ENCODE peak calls at places on chromosomes 13 and 19, in seven cellular contexts. One of them, this sample, is unnamed.

GRCh38 chr13:93956416-93956815 is 523.1 kb downstream of the DCT start:
- DNase-seq in HCT116: no peak
- DNase-seq in fibroblast of mammary gland: no peak
- DNase-seq in cardiac fibroblast: no peak
- DNase-seq in left lung: no peak
- DNase-seq in Calu3: no peak
- DNase-seq in vagina: no peak
- DNase-seq in this sample: no peak

GRCh38 chr13:96053003-96053703 is at the start of gene UGGT2:
- DNase-seq in HCT116: peak; percentile 91
- DNase-seq in fibroblast of mammary gland: peak; percentile 94
- DNase-seq in cardiac fibroblast: peak; percentile 95
- DNase-seq in left lung: peak; percentile 95
- DNase-seq in Calu3: peak; percentile 80
- DNase-seq in vagina: no peak
- DNase-seq in this sample: peak; percentile 86

GRCh38 chr13:94335786-94336357 is 143.6 kb downstream of the DCT start:
- DNase-seq in HCT116: no peak
- DNase-seq in fibroblast of mammary gland: peak; percentile 49
- DNase-seq in cardiac fibroblast: no peak
- DNase-seq in left lung: no peak
- DNase-seq in Calu3: no peak
- DNase-seq in vagina: no peak
- DNase-seq in this sample: no peak

GRCh38 chr13:41650706-41651105 is 193.4 kb downstream of the RGCC start:
- DNase-seq in HCT116: no peak
- DNase-seq in fibroblast of mammary gland: no peak
- DNase-seq in cardiac fibroblast: no peak
- DNase-seq in left lung: no peak
- DNase-seq in Calu3: no peak
- DNase-seq in vagina: no peak
- DNase-seq in this sample: no peak

GRCh38 chr13:27283906-27284523 is 13.4 kb downstream of the RASL11A start:
- DNase-seq in HCT116: peak; percentile 15
- DNase-seq in fibroblast of mammary gland: peak; percentile 44
- DNase-seq in cardiac fibroblast: peak; percentile 39
- DNase-seq in left lung: no peak
- DNase-seq in Calu3: peak; percentile 48
- DNase-seq in vagina: no peak
- DNase-seq in this sample: no peak

GRCh38 chr19:45766919-45767346 is 2.1 kb downstream of the SIX5 start:
- DNase-seq in HCT116: no peak
- DNase-seq in fibroblast of mammary gland: no peak
- DNase-seq in cardiac fibroblast: no peak
- DNase-seq in left lung: no peak
- DNase-seq in Calu3: no peak
- DNase-seq in vagina: no peak
- DNase-seq in this sample: no peak

GRCh38 chr13:90321281-90321931 is 1026.1 kb upstream of the MIR17HG start:
- DNase-seq in HCT116: no peak
- DNase-seq in fibroblast of mammary gland: no peak
- DNase-seq in cardiac fibroblast: no peak
- DNase-seq in left lung: no peak
- DNase-seq in Calu3: no peak
- DNase-seq in vagina: no peak
- DNase-seq in this sample: no peak

GRCh38 chr19:50639121-50640112 is at the start of gene SYT3:
- DNase-seq in HCT116: no peak
- DNase-seq in fibroblast of mammary gland: peak; percentile 16
- DNase-seq in cardiac fibroblast: peak; percentile 28
- DNase-seq in left lung: no peak
- DNase-seq in Calu3: no peak
- DNase-seq in vagina: no peak
- DNase-seq in this sample: no peak

GRCh38 chr13:41763772-41764171 is 197.1 kb downstream of the VWA8 start:
- DNase-seq in HCT116: no peak
- DNase-seq in fibroblast of mammary gland: no peak
- DNase-seq in cardiac fibroblast: no peak
- DNase-seq in left lung: no peak
- DNase-seq in Calu3: no peak
- DNase-seq in vagina: no peak
- DNase-seq in this sample: no peak

GRCh38 chr13:113499936-113500335 is 9.4 kb upstream of the DCUN1D2 start:
- DNase-seq in HCT116: no peak
- DNase-seq in fibroblast of mammary gland: peak; percentile 80
- DNase-seq in cardiac fibroblast: peak; percentile 64
- DNase-seq in left lung: no peak
- DNase-seq in Calu3: no peak
- DNase-seq in vagina: no peak
- DNase-seq in this sample: no peak

GRCh38 chr13:78601124-78601885 is 2.0 kb downstream of the POU4F1 start:
- DNase-seq in HCT116: no peak
- DNase-seq in fibroblast of mammary gland: peak; percentile 12
- DNase-seq in cardiac fibroblast: no peak
- DNase-seq in left lung: no peak
- DNase-seq in Calu3: no peak
- DNase-seq in vagina: no peak
- DNase-seq in this sample: no peak

GRCh38 chr19:57559008-57559403 is 657 bp downstream of the ZNF550 start:
- DNase-seq in HCT116: no peak
- DNase-seq in fibroblast of mammary gland: peak; percentile 26
- DNase-seq in cardiac fibroblast: peak; percentile 31
- DNase-seq in left lung: peak; percentile 39
- DNase-seq in Calu3: peak; percentile 45
- DNase-seq in vagina: no peak
- DNase-seq in this sample: no peak

GRCh38 chr13:110251227-110251791 is 55.6 kb downstream of the COL4A1 start:
- DNase-seq in HCT116: no peak
- DNase-seq in fibroblast of mammary gland: no peak
- DNase-seq in cardiac fibroblast: no peak
- DNase-seq in left lung: no peak
- DNase-seq in Calu3: no peak
- DNase-seq in vagina: no peak
- DNase-seq in this sample: no peak

GRCh38 chr19:39941615-39942507 is 7.4 kb upstream of the FCGBP start:
- DNase-seq in HCT116: no peak
- DNase-seq in fibroblast of mammary gland: peak; percentile 15
- DNase-seq in cardiac fibroblast: peak; percentile 43
- DNase-seq in left lung: no peak
- DNase-seq in Calu3: peak; percentile 74
- DNase-seq in vagina: no peak
- DNase-seq in this sample: peak; percentile 79

GRCh38 chr13:24076124-24076523 is 84.4 kb upstream of the SPATA13 start:
- DNase-seq in HCT116: no peak
- DNase-seq in fibroblast of mammary gland: no peak
- DNase-seq in cardiac fibroblast: no peak
- DNase-seq in left lung: no peak
- DNase-seq in Calu3: peak; percentile 29
- DNase-seq in vagina: no peak
- DNase-seq in this sample: no peak

GRCh38 chr13:97653741-97654140 is 219.8 kb downstream of the RAP2A start:
- DNase-seq in HCT116: no peak
- DNase-seq in fibroblast of mammary gland: no peak
- DNase-seq in cardiac fibroblast: no peak
- DNase-seq in left lung: no peak
- DNase-seq in Calu3: no peak
- DNase-seq in vagina: no peak
- DNase-seq in this sample: no peak

GRCh38 chr13:29859971-29860370 is 9.6 kb upstream of the UBL3 start:
- DNase-seq in HCT116: no peak
- DNase-seq in fibroblast of mammary gland: peak; percentile 89
- DNase-seq in cardiac fibroblast: peak; percentile 88
- DNase-seq in left lung: no peak
- DNase-seq in Calu3: no peak
- DNase-seq in vagina: no peak
- DNase-seq in this sample: peak; percentile 63

GRCh38 chr19:42283248-42284065 is 14.4 kb downstream of the CIC start:
- DNase-seq in HCT116: peak; percentile 69
- DNase-seq in fibroblast of mammary gland: peak; percentile 82
- DNase-seq in cardiac fibroblast: peak; percentile 90
- DNase-seq in left lung: peak; percentile 95
- DNase-seq in Calu3: peak; percentile 98
- DNase-seq in vagina: no peak
- DNase-seq in this sample: peak; percentile 92

DNA sequence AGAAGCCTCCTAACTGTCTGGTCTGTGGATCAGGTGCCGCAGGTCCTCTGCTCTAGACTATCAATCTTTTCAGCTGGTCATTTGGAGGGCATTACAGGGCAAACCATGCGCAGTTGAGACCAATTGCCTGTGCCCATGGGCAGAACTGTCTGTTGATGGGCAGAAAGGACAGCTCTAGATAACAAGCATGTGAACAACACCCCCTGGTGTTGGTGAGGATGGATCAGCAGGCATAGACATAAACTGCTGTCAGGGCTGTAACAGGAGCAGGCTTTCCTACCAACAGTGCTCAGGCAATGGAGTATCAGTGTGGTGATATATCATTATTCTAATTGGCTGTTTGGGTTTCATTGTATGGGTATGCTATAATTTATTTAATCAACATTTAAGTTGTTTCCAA is 104.7 kb upstream of the KL start:
- DNase-seq in HCT116: peak; percentile 60
- DNase-seq in fibroblast of mammary gland: peak; percentile 63
- DNase-seq in cardiac fibroblast: peak; percentile 67
- DNase-seq in left lung: no peak
- DNase-seq in Calu3: peak; percentile 16
- DNase-seq in vagina: no peak
- DNase-seq in this sample: no peak
- TF ChIP-seq CTCF in HCT116: peak; percentile 66
- TF ChIP-seq CTCF in fibroblast of mammary gland: peak; percentile 61
- TF ChIP-seq CTCF in cardiac fibroblast: peak; percentile 53
- TF ChIP-seq CTCF in left lung: no peak
- TF ChIP-seq CTCF in Calu3: no peak
- TF ChIP-seq CTCF in vagina: no peak
- TF ChIP-seq CTCF in this sample: no peak

GRCh38 chr19:1558552-1558951 is 9.6 kb downstream of the MEX3D start:
- DNase-seq in HCT116: no peak
- DNase-seq in fibroblast of mammary gland: no peak
- DNase-seq in cardiac fibroblast: no peak
- DNase-seq in left lung: no peak
- DNase-seq in Calu3: no peak
- DNase-seq in vagina: no peak
- DNase-seq in this sample: no peak

GRCh38 chr19:1563251-1563650 is 4.9 kb downstream of the MEX3D start:
- DNase-seq in HCT116: no peak
- DNase-seq in fibroblast of mammary gland: no peak
- DNase-seq in cardiac fibroblast: no peak
- DNase-seq in left lung: no peak
- DNase-seq in Calu3: no peak
- DNase-seq in vagina: no peak
- DNase-seq in this sample: no peak

GRCh38 chr19:1560281-1560882 is 7.7 kb downstream of the MEX3D start:
- DNase-seq in HCT116: no peak
- DNase-seq in fibroblast of mammary gland: no peak
- DNase-seq in cardiac fibroblast: no peak
- DNase-seq in left lung: no peak
- DNase-seq in Calu3: no peak
- DNase-seq in vagina: no peak
- DNase-seq in this sample: no peak

GRCh38 chr19:1556639-1557070 is 11.5 kb downstream of the MEX3D start:
- DNase-seq in HCT116: no peak
- DNase-seq in fibroblast of mammary gland: no peak
- DNase-seq in cardiac fibroblast: no peak
- DNase-seq in left lung: no peak
- DNase-seq in Calu3: no peak
- DNase-seq in vagina: no peak
- DNase-seq in this sample: no peak

DNA sequence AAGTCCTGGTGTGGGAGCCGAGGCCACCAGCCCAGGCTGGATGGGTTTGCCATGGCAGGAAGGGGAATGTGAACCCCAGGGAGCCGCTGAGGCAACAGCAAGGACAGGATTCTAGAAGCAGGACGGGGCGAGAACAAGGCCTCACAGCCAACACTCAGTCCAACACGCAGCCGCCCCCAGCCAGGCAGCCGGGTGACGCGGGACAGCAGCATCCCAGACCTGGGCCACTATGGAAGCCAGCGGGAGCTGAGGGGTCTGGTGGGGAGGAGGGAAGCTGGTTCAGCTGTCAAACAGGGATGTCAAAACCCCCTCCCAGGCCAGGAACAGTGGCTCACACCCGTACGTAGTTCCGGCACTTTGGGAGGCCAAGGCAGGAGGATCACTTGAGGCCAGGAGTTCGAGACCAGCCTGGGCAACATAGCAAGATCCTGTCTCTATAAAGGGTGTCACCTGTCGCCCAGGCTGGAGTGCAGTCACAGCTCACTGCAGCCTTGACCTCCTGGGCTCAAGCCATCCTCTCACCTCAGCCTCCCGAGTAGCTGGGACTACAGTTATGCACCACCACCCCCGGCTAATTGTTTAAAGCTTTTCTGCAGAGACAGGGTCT is 6.8 kb downstream of the MEX3D start:
- DNase-seq in HCT116: no peak
- DNase-seq in fibroblast of mammary gland: no peak
- DNase-seq in cardiac fibroblast: no peak
- DNase-seq in left lung: no peak
- DNase-seq in Calu3: no peak
- DNase-seq in vagina: no peak
- DNase-seq in this sample: no peak
- TF ChIP-seq CTCF in HCT116: no peak
- TF ChIP-seq CTCF in fibroblast of mammary gland: no peak
- TF ChIP-seq CTCF in cardiac fibroblast: no peak
- TF ChIP-seq CTCF in left lung: no peak
- TF ChIP-seq CTCF in Calu3: no peak
- TF ChIP-seq CTCF in vagina: no peak
- TF ChIP-seq CTCF in this sample: no peak

DNA sequence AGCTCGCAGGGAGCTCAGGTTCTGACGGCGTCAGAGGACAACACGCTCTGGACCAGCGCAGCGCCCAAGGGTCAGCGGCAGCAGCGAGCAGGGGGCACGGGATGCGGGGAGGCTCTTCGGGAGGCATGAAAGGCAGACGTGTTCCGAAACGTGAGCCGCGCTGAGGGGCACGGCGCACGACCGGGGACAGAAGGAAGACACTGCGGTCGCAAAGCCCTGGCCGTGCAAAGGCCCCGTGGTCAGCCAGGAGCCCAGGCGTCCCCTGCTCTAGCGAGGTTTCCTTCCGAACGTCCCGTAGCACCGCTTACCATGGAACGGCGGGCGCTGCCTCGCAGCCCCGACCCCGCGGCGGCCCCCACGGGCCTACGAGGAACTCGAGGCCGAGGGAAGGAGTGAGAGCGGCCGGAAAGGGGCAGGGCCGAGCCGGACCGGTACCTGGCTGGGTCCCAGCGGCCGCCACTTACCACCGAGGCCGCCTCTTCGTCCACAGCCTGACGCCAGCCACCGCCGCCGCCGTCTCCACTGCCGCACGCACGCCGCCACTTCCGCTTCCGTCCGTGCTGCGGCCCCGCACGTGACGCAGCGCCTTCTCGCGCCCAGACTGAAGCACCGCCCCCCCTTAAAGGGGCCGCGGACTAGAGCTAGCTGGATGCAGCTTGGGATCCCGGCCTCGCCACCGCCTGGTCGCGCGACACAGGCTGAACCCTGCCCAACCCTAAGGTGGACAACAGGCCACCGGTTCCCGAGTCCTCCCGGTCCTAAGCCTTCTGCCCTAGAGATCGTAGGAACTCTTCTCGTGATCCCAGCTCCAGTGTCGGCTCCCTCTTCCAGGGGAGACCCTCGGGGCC is 9.4 kb downstream of the ABHD17A start:
- DNase-seq in HCT116: peak; percentile 68
- DNase-seq in fibroblast of mammary gland: peak; percentile 80
- DNase-seq in cardiac fibroblast: peak; percentile 89
- DNase-seq in left lung: peak; percentile 93
- DNase-seq in Calu3: peak; percentile 86
- DNase-seq in vagina: peak; percentile 96
- DNase-seq in this sample: peak; percentile 88
- TF ChIP-seq CTCF in HCT116: peak; percentile 14
- TF ChIP-seq CTCF in fibroblast of mammary gland: no peak
- TF ChIP-seq CTCF in cardiac fibroblast: no peak
- TF ChIP-seq CTCF in left lung: no peak
- TF ChIP-seq CTCF in Calu3: no peak
- TF ChIP-seq CTCF in vagina: no peak
- TF ChIP-seq CTCF in this sample: no peak

GRCh38 chr13:22256111-22256639 is 585.3 kb downstream of the FGF9 start:
- DNase-seq in HCT116: no peak
- DNase-seq in fibroblast of mammary gland: no peak
- DNase-seq in cardiac fibroblast: no peak
- DNase-seq in left lung: no peak
- DNase-seq in Calu3: no peak
- DNase-seq in vagina: no peak
- DNase-seq in this sample: no peak
- TF ChIP-seq CTCF in HCT116: peak; percentile 51
- TF ChIP-seq CTCF in fibroblast of mammary gland: no peak
- TF ChIP-seq CTCF in cardiac fibroblast: no peak
- TF ChIP-seq CTCF in left lung: no peak
- TF ChIP-seq CTCF in Calu3: no peak
- TF ChIP-seq CTCF in vagina: no peak
- TF ChIP-seq CTCF in this sample: no peak